ENCODE peak calls at places on chromosomes 1 and 21, in seven cellular contexts. J is breast epithelium, B is NB4, D is adrenal gland, U is Peyer's patch, O is esophagus squamous epithelium, Z is tibial nerve. V is an unnamed sample.

GRCh38 chr1:242629396-242629795 is 104.9 kb upstream of the PLD5 start:
- DNase-seq in U (no peak), D (no peak), Z (no peak), J (no peak), O (no peak), B (peak), V (no peak)

GRCh38 chr1:60388092-60388987 is 314.8 kb upstream of the C1orf87 start:
- DNase-seq in O (no peak), B (no peak), D (no peak), U (no peak), J (no peak), Z (no peak), V (no peak)

GRCh38 chr1:92992066-92992465 is 30.8 kb upstream of the DIPK1A start:
- DNase-seq in D (no peak), B (no peak), U (no peak), J (no peak), O (no peak), Z (no peak), V (no peak)

GRCh38 chr1:42913426-42914091 is 45.1 kb downstream of the SLC2A1 start:
- DNase-seq in Z (no peak), D (no peak), B (peak), J (no peak), U (peak), O (no peak), V (peak)

GRCh38 chr1:22796642-22797041 is 86.0 kb downstream of the EPHB2 start:
- DNase-seq in U (no peak), D (no peak), O (no peak), B (no peak), J (no peak), Z (no peak), V (no peak)

GRCh38 chr1:230231739-230232075 is 164.7 kb downstream of the GALNT2 start:
- DNase-seq in B (no peak), O (no peak), U (peak), Z (peak), J (no peak), D (peak), V (no peak)

GRCh38 chr1:212667223-212668139 is 32.2 kb downstream of the BATF3 start:
- DNase-seq in O (no peak), U (no peak), B (peak), J (no peak), Z (no peak), D (peak), V (no peak)

GRCh38 chr1:9069324-9070100 is at the start of gene SLC2A5:
- DNase-seq in D (no peak), J (no peak), Z (no peak), O (no peak), U (peak), B (peak), V (no peak)

GRCh38 chr1:88022507-88022906 is 661.6 kb upstream of the PKN2 start:
- DNase-seq in O (no peak), B (peak), D (no peak), Z (no peak), U (no peak), J (no peak), V (no peak)

GRCh38 chr21:29064850-29065481 is 8.5 kb downstream of the CCT8 start:
- DNase-seq in J (no peak), Z (no peak), D (no peak), B (peak), U (no peak), O (no peak), V (no peak)

GRCh38 chr1:200916152-200916551 is 21.5 kb downstream of the INAVA start:
- DNase-seq in J (no peak), D (no peak), U (no peak), O (no peak), B (no peak), Z (no peak), V (no peak)

GRCh38 chr1:102897537-102897936 is 210.8 kb downstream of the COL11A1 start:
- DNase-seq in U (no peak), O (no peak), J (no peak), D (no peak), B (no peak), Z (no peak), V (no peak)

GRCh38 chr1:159211331-159212136 is 6.9 kb downstream of the ACKR1 start:
- DNase-seq in J (no peak), Z (no peak), B (peak), D (peak), U (peak), O (no peak), V (peak)

GRCh38 chr1:232615401-232615800 is 14.5 kb downstream of the SIPA1L2 start:
- DNase-seq in B (no peak), Z (no peak), D (no peak), O (no peak), U (no peak), J (no peak), V (no peak)

GRCh38 chr1:115764541-115764940 is 4.0 kb downstream of the CASQ2 start:
- DNase-seq in O (no peak), D (no peak), B (peak), Z (no peak), U (no peak), J (no peak), V (peak)

GRCh38 chr1:9262587-9262986 is 28.0 kb downstream of the H6PD start:
- DNase-seq in D (no peak), Z (no peak), O (no peak), B (no peak), U (no peak), J (no peak), V (no peak)

GRCh38 chr1:77316006-77316405 is 34.2 kb downstream of the AK5 start:
- DNase-seq in U (no peak), J (no peak), B (no peak), O (no peak), D (no peak), Z (no peak), V (no peak)

GRCh38 chr1:26279598-26280332 is at the start of gene SH3BGRL3:
- DNase-seq in B (peak), O (no peak), Z (peak), J (peak), D (peak), U (peak), V (peak)

GRCh38 chr1:100578201-100578600 is 40.3 kb downstream of the GPR88 start:
- DNase-seq in D (no peak), B (no peak), O (no peak), Z (no peak), U (no peak), J (no peak), V (no peak)

GRCh38 chr1:27382950-27383627 is at the start of gene CD164L2:
- DNase-seq in B (no peak), J (peak), O (no peak), Z (no peak), D (no peak), U (no peak), V (peak)

GRCh38 chr1:194534784-194535183 is 1348.4 kb upstream of the B3GALT2 start:
- DNase-seq in D (no peak), J (no peak), U (no peak), Z (no peak), O (no peak), B (peak), V (no peak)

GRCh38 chr1:119882172-119883029 is 13.9 kb downstream of the ADAM30 start:
- DNase-seq in D (no peak), B (no peak), U (no peak), Z (no peak), O (no peak), J (no peak), V (peak)

GRCh38 chr1:185207980-185208602 is 51.1 kb downstream of the SWT1 start:
- DNase-seq in U (no peak), D (no peak), J (no peak), O (no peak), Z (no peak), B (no peak), V (peak)

GRCh38 chr1:179016694-179017382 is 8.9 kb upstream of the FAM20B start:
- DNase-seq in B (peak), J (peak), D (peak), Z (peak), U (peak), O (peak), V (peak)

GRCh38 chr1:27570823-27571222 is 33.1 kb downstream of the AHDC1 start:
- DNase-seq in O (no peak), J (no peak), D (no peak), Z (no peak), U (no peak), B (no peak), V (no peak)

GRCh38 chr1:171257207-171258052 is 9.1 kb downstream of the FMO1 start:
- DNase-seq in Z (peak), J (peak), U (no peak), O (no peak), B (no peak), D (peak), V (peak)

GRCh38 chr1:53732912-53733317 is 6.0 kb downstream of the GLIS1 start:
- DNase-seq in D (no peak), J (no peak), U (no peak), O (no peak), B (no peak), Z (no peak), V (no peak)

GRCh38 chr1:27598902-27599528 is 4.9 kb downstream of the AHDC1 start:
- DNase-seq in U (no peak), D (peak), O (no peak), B (peak), Z (no peak), J (no peak), V (no peak)

GRCh38 chr1:24786191-24786590 is 40.9 kb downstream of the CLIC4 start:
- DNase-seq in D (no peak), B (peak), U (no peak), J (no peak), O (no peak), Z (no peak), V (no peak)

GRCh38 chr1:228938248-228938891 is 203.1 kb downstream of the RHOU start:
- DNase-seq in O (no peak), B (peak), D (peak), J (no peak), U (no peak), Z (no peak), V (no peak)

GRCh38 chr1:171434717-171435346 is 50.5 kb upstream of the PRRC2C start:
- DNase-seq in B (peak), O (no peak), Z (no peak), D (peak), J (no peak), U (no peak), V (no peak)

GRCh38 chr1:235160395-235160964 is 570 bp downstream of the RBM34 start:
- DNase-seq in Z (no peak), J (no peak), D (no peak), U (no peak), O (no peak), B (peak), V (peak)

GRCh38 chr1:235158680-235159079 is 2.4 kb downstream of the RBM34 start:
- DNase-seq in J (no peak), U (no peak), O (no peak), B (no peak), D (no peak), Z (no peak), V (no peak)

GRCh38 chr1:235157150-235157549 is 3.9 kb downstream of the RBM34 start:
- DNase-seq in D (no peak), O (no peak), B (no peak), Z (no peak), U (no peak), J (no peak), V (no peak)

GRCh38 chr1:235161685-235162327 is 756 bp upstream of the RBM34 start:
- DNase-seq in D (no peak), O (no peak), B (peak), Z (no peak), U (no peak), J (no peak), V (peak)

GRCh38 chr1:235160965-235161684 is at the start of gene RBM34:
- DNase-seq in J (peak), U (peak), Z (peak), B (peak), D (peak), O (peak), V (peak)
- TF ChIP-seq POLR2A in J (peak), U (peak), Z (peak), B (peak), D (peak), O (peak), V (peak)

GRCh38 chr1:91500756-91501526 is at the start of gene CDC7:
- DNase-seq in J (peak), B (peak), U (peak), D (peak), O (peak), Z (peak), V (peak)
- TF ChIP-seq POLR2A in J (no peak), B (peak), U (no peak), D (peak), O (peak), Z (no peak), V (peak)

GRCh38 chr1:162537216-162537615 is 24.3 kb upstream of the UAP1 start:
- DNase-seq in B (no peak), Z (no peak), J (no peak), O (no peak), U (no peak), D (no peak), V (no peak)

GRCh38 chr1:162535501-162535900 is 26.0 kb upstream of the UAP1 start:
- DNase-seq in J (no peak), B (no peak), O (no peak), U (no peak), D (no peak), Z (no peak), V (no peak)

GRCh38 chr1:162536511-162536910 is 25.0 kb upstream of the UAP1 start:
- DNase-seq in J (no peak), B (no peak), D (no peak), Z (no peak), U (no peak), O (no peak), V (no peak)

GRCh38 chr1:162541619-162542141 is 19.8 kb upstream of the UAP1 start:
- DNase-seq in Z (no peak), U (no peak), B (no peak), D (no peak), J (no peak), O (no peak), V (no peak)

DNA sequence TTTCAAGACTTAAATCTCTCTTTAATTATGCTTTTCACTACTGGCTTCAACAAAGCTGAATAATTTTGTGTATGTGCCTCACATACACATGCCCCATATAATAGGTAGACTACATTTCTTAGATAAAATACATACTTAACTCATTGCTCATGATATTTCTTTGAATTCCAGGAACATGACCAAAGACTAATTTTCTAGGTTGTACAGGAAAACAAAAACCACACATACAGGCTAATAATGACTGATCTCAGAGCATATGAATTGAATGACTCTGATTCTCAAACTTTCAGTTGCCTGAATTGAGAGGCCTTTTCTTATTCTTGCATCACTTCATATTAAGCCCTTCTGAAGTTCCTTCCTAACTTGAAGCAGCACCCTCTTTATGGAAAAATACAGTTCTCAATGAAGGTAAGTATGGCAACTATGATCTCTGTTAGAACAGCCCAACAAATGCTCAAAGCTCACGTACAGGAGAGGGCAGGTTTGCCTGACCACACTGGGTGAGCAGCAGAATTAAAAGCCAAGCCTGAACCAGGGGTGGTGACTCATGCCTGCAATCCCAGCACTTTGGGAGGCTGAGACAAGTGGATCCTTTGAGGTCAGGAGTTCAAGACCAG is 22.6 kb upstream of the UAP1 start:
- DNase-seq in O (no peak), B (no peak), U (no peak), J (no peak), D (no peak), Z (no peak), V (no peak)
- TF ChIP-seq POLR2A in O (no peak), B (no peak), U (no peak), J (no peak), D (no peak), Z (no peak), V (no peak)

GRCh38 chr1:197904126-197904787 is 1.8 kb downstream of the C1orf53 start:
- DNase-seq in J (no peak), U (no peak), Z (no peak), D (no peak), O (no peak), B (no peak), V (no peak)

GRCh38 chr1:197905699-197906351 is 3.4 kb downstream of the C1orf53 start:
- DNase-seq in J (no peak), D (no peak), B (no peak), Z (no peak), U (no peak), O (no peak), V (no peak)

GRCh38 chr1:197903196-197903514 is 725 bp downstream of the C1orf53 start:
- DNase-seq in Z (no peak), U (no peak), B (no peak), O (no peak), J (no peak), D (no peak), V (no peak)

GRCh38 chr1:197902131-197902453 is 338 bp upstream of the C1orf53 start:
- DNase-seq in Z (no peak), B (no peak), U (no peak), D (no peak), O (no peak), J (no peak), V (no peak)

DNA sequence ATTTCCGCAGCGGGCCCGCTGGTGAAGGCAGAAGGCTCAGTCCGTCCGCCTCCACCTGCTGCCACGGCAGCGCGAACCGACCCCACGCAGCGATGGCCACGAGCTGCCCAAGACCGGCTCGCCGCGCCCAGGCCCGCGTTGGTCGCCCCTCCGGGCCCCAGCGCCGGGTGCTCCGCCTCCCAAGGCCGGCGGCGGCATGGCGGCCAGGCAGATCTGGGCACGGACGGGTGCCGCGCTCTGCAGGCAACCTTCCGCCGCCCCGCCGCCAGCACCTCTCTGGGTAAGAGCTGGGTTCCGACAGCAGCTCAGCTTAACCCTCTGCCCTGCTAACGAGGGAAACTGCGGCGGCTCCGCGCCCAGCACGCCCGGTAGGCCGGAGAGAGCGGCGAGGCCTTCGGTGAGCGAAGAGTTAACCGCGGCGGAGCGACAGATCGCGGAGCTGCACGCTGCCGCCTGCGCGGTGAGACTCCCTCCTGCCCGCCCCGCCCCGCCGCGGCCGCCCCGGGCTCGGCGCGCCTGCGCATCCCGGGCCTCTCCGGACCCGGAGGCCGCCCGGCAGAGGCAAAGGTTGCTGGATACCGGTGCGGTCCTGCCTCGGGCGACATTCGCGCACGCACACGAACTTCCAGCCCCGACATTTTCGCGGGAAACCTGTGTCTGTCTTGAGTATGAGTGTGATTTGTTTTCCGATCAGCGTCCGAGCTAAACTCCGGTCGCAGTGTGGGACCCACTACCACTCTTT is at the start of gene C1orf53:
- DNase-seq in J (peak), U (peak), O (no peak), B (peak), D (peak), Z (peak), V (peak)
- TF ChIP-seq POLR2A in J (no peak), U (peak), O (peak), B (peak), D (peak), Z (no peak), V (peak)

GRCh38 chr1:155942578-155943141 is 1.2 kb downstream of the RXFP4 start:
- DNase-seq in B (no peak), D (no peak), J (no peak), Z (no peak), O (no peak), U (no peak), V (no peak)
- TF ChIP-seq POLR2A in B (peak), D (no peak), J (no peak), Z (no peak), O (no peak), U (peak), V (no peak)

GRCh38 chr1:109822749-109823542 is 59.2 kb upstream of the EPS8L3 start:
- DNase-seq in U (no peak), Z (no peak), O (no peak), D (no peak), J (no peak), B (no peak), V (no peak)

GRCh38 chr1:109821831-109822745 is 58.4 kb upstream of the EPS8L3 start:
- DNase-seq in J (no peak), O (no peak), D (peak), B (peak), U (no peak), Z (no peak), V (peak)

GRCh38 chr1:109819906-109820305 is 56.2 kb upstream of the EPS8L3 start:
- DNase-seq in D (no peak), O (no peak), Z (no peak), B (peak), J (no peak), U (no peak), V (no peak)

GRCh38 chr1:109819365-109819764 is 55.6 kb upstream of the EPS8L3 start:
- DNase-seq in B (no peak), U (no peak), O (no peak), J (no peak), D (no peak), Z (no peak), V (no peak)

GRCh38 chr1:109821221-109821669 is 57.5 kb upstream of the EPS8L3 start:
- DNase-seq in U (no peak), J (peak), Z (peak), B (peak), O (no peak), D (peak), V (no peak)
- TF ChIP-seq POLR2A in U (no peak), J (no peak), Z (no peak), B (no peak), O (no peak), D (no peak), V (no peak)

GRCh38 chr1:221741971-221742554 is at the start of gene DUSP10:
- DNase-seq in D (peak), O (peak), J (peak), B (peak), U (peak), Z (peak), V (peak)
- TF ChIP-seq POLR2A in D (peak), O (peak), J (peak), B (peak), U (peak), Z (peak), V (peak)

GRCh38 chr1:173476197-173476663 is 905 bp upstream of the PRDX6 start:
- DNase-seq in B (no peak), U (no peak), J (no peak), Z (no peak), O (no peak), D (no peak), V (peak)

GRCh38 chr1:173476664-173477285 is 360 bp upstream of the PRDX6 start:
- DNase-seq in O (peak), B (peak), U (peak), J (peak), Z (peak), D (peak), V (peak)

GRCh38 chr1:173477286-173478098 is at the start of gene PRDX6:
- DNase-seq in J (peak), U (peak), O (peak), B (peak), Z (peak), D (peak), V (no peak)

GRCh38 chr1:173479649-173480048 is 2.5 kb downstream of the PRDX6 start:
- DNase-seq in O (no peak), U (no peak), B (no peak), J (no peak), Z (no peak), D (no peak), V (peak)

DNA sequence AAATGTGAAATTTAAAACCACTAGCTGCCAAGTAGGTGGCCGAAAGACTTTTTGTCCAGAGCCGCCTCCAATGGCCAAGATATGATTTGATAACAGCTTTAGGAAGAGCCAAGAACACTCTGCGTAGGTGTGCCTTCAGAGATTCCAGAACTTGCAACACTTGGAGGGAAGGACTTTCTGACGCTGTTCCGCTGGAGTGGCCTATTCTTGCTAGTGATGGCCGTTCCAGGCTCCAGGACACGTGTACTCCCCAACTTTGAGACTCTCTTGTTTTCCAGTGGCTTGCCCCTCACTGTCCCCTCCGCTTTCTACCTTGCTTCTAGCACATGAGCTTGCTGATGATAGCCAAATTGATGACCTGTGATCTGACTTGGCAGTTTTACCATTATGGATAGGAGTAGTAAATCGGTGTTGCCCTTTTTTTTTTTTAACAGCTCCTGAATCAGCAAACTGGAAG is 992 bp downstream of the PRDX6 start:
- DNase-seq in B (peak), D (peak), O (no peak), U (peak), J (no peak), Z (no peak), V (peak)
- TF ChIP-seq POLR2A in B (no peak), D (no peak), O (no peak), U (no peak), J (no peak), Z (peak), V (no peak)